ENCODE peak calls at places on chromosomes 11 and 22, in six cellular contexts. One of them, this sample, is unnamed.

GRCh38 chr22:29621761-29622526 is 18.5 kb downstream of the NF2 start:
- DNase-seq in upper lobe of right lung: no peak
- DNase-seq in body of pancreas: peak; percentile 27
- DNase-seq in HFFc6: peak; percentile 98
- DNase-seq in choroid plexus epithelial cell: peak; percentile 92
- DNase-seq in thyroid gland: no peak
- DNase-seq in this sample: no peak

GRCh38 chr11:93857413-93858185 is 7.2 kb upstream of the VSTM5 start:
- DNase-seq in choroid plexus epithelial cell: peak; percentile 40
- DNase-seq in HFFc6: no peak
- DNase-seq in upper lobe of right lung: no peak
- DNase-seq in body of pancreas: no peak
- DNase-seq in thyroid gland: no peak
- DNase-seq in this sample: no peak

GRCh38 chr11:117327567-117328413 is at the start of gene CEP164:
- DNase-seq in upper lobe of right lung: peak; percentile 97
- DNase-seq in thyroid gland: peak; percentile 97
- DNase-seq in body of pancreas: peak; percentile 98
- DNase-seq in choroid plexus epithelial cell: peak; percentile 98
- DNase-seq in HFFc6: peak; percentile 98
- DNase-seq in this sample: peak; percentile 90

GRCh38 chr22:19554834-19555404 is 30.7 kb upstream of the CLDN5 start:
- DNase-seq in HFFc6: peak; percentile 46
- DNase-seq in upper lobe of right lung: no peak
- DNase-seq in body of pancreas: no peak
- DNase-seq in thyroid gland: peak; percentile 36
- DNase-seq in choroid plexus epithelial cell: peak; percentile 55
- DNase-seq in this sample: no peak

GRCh38 chr11:122746050-122746478 is 90.5 kb downstream of the UBASH3B start:
- DNase-seq in HFFc6: no peak
- DNase-seq in body of pancreas: peak; percentile 55
- DNase-seq in thyroid gland: no peak
- DNase-seq in choroid plexus epithelial cell: no peak
- DNase-seq in upper lobe of right lung: peak; percentile 25
- DNase-seq in this sample: peak; percentile 40

GRCh38 chr11:114618139-114618538 is 22.6 kb upstream of the NXPE4 start:
- DNase-seq in thyroid gland: no peak
- DNase-seq in upper lobe of right lung: no peak
- DNase-seq in choroid plexus epithelial cell: no peak
- DNase-seq in body of pancreas: no peak
- DNase-seq in HFFc6: no peak
- DNase-seq in this sample: no peak

GRCh38 chr11:12113294-12113693 is 2.9 kb downstream of the MICAL2 start:
- DNase-seq in choroid plexus epithelial cell: peak; percentile 51
- DNase-seq in HFFc6: no peak
- DNase-seq in thyroid gland: no peak
- DNase-seq in body of pancreas: no peak
- DNase-seq in upper lobe of right lung: no peak
- DNase-seq in this sample: no peak

GRCh38 chr11:110094298-110095073 is 1.3 kb downstream of the ZC3H12C start:
- DNase-seq in thyroid gland: no peak
- DNase-seq in upper lobe of right lung: no peak
- DNase-seq in HFFc6: no peak
- DNase-seq in body of pancreas: no peak
- DNase-seq in choroid plexus epithelial cell: no peak
- DNase-seq in this sample: no peak

GRCh38 chr11:88231894-88232482 is 56.7 kb upstream of the RAB38 start:
- DNase-seq in upper lobe of right lung: no peak
- DNase-seq in HFFc6: peak; percentile 47
- DNase-seq in choroid plexus epithelial cell: peak; percentile 70
- DNase-seq in body of pancreas: peak; percentile 12
- DNase-seq in thyroid gland: no peak
- DNase-seq in this sample: no peak

GRCh38 chr11:129813216-129813791 is 2.3 kb upstream of the TMEM45B start:
- DNase-seq in choroid plexus epithelial cell: no peak
- DNase-seq in upper lobe of right lung: no peak
- DNase-seq in thyroid gland: no peak
- DNase-seq in HFFc6: no peak
- DNase-seq in body of pancreas: no peak
- DNase-seq in this sample: no peak

GRCh38 chr22:36332623-36333331 is 55.0 kb downstream of the MYH9 start:
- DNase-seq in thyroid gland: peak; percentile 85
- DNase-seq in HFFc6: peak; percentile 91
- DNase-seq in upper lobe of right lung: no peak
- DNase-seq in choroid plexus epithelial cell: peak; percentile 80
- DNase-seq in body of pancreas: peak; percentile 73
- DNase-seq in this sample: no peak

GRCh38 chr11:95700471-95700817 is 89.1 kb downstream of the FAM76B start:
- DNase-seq in choroid plexus epithelial cell: no peak
- DNase-seq in HFFc6: no peak
- DNase-seq in upper lobe of right lung: no peak
- DNase-seq in body of pancreas: no peak
- DNase-seq in thyroid gland: no peak
- DNase-seq in this sample: no peak

GRCh38 chr11:128235958-128236357 is 351.4 kb downstream of the ETS1 start:
- DNase-seq in choroid plexus epithelial cell: peak; percentile 59
- DNase-seq in body of pancreas: peak; percentile 8
- DNase-seq in thyroid gland: peak; percentile 37
- DNase-seq in upper lobe of right lung: no peak
- DNase-seq in HFFc6: no peak
- DNase-seq in this sample: no peak

GRCh38 chr11:33553486-33553885 is 147.1 kb downstream of the C11orf91 start:
- DNase-seq in HFFc6: no peak
- DNase-seq in upper lobe of right lung: no peak
- DNase-seq in choroid plexus epithelial cell: no peak
- DNase-seq in thyroid gland: no peak
- DNase-seq in body of pancreas: no peak
- DNase-seq in this sample: no peak

GRCh38 chr11:69893631-69894030 is 74.4 kb upstream of the FGF3 start:
- DNase-seq in thyroid gland: no peak
- DNase-seq in upper lobe of right lung: peak; percentile 21
- DNase-seq in body of pancreas: no peak
- DNase-seq in choroid plexus epithelial cell: no peak
- DNase-seq in HFFc6: no peak
- DNase-seq in this sample: no peak

GRCh38 chr22:46072030-46072881 is 78.1 kb upstream of the PPARA start:
- DNase-seq in HFFc6: peak; percentile 47
- DNase-seq in choroid plexus epithelial cell: peak; percentile 65
- DNase-seq in upper lobe of right lung: peak; percentile 93
- DNase-seq in thyroid gland: peak; percentile 76
- DNase-seq in body of pancreas: peak; percentile 69
- DNase-seq in this sample: peak; percentile 43

GRCh38 chr11:29282088-29282487 is 734.7 kb downstream of the KCNA4 start:
- DNase-seq in body of pancreas: no peak
- DNase-seq in choroid plexus epithelial cell: peak; percentile 93
- DNase-seq in thyroid gland: peak; percentile 3
- DNase-seq in HFFc6: peak; percentile 93
- DNase-seq in upper lobe of right lung: no peak
- DNase-seq in this sample: no peak

GRCh38 chr11:88494857-88495256 is 157.3 kb upstream of the CTSC start:
- DNase-seq in HFFc6: no peak
- DNase-seq in choroid plexus epithelial cell: no peak
- DNase-seq in body of pancreas: no peak
- DNase-seq in upper lobe of right lung: no peak
- DNase-seq in thyroid gland: no peak
- DNase-seq in this sample: no peak

GRCh38 chr11:88861618-88862017 is 204.2 kb downstream of the GRM5 start:
- DNase-seq in body of pancreas: no peak
- DNase-seq in choroid plexus epithelial cell: no peak
- DNase-seq in upper lobe of right lung: no peak
- DNase-seq in HFFc6: no peak
- DNase-seq in thyroid gland: no peak
- DNase-seq in this sample: no peak

GRCh38 chr11:134513585-134514120 is 101.6 kb upstream of the B3GAT1 start:
- DNase-seq in body of pancreas: peak; percentile 0
- DNase-seq in upper lobe of right lung: peak; percentile 40
- DNase-seq in thyroid gland: no peak
- DNase-seq in choroid plexus epithelial cell: no peak
- DNase-seq in HFFc6: no peak
- DNase-seq in this sample: no peak

GRCh38 chr22:50710221-50710620 is 27.8 kb upstream of the ACR start:
- DNase-seq in thyroid gland: no peak
- DNase-seq in choroid plexus epithelial cell: no peak
- DNase-seq in upper lobe of right lung: peak; percentile 46
- DNase-seq in HFFc6: no peak
- DNase-seq in body of pancreas: no peak
- DNase-seq in this sample: no peak

GRCh38 chr11:77125191-77125590 is 2.9 kb upstream of the MYO7A start:
- DNase-seq in choroid plexus epithelial cell: no peak
- DNase-seq in body of pancreas: no peak
- DNase-seq in HFFc6: no peak
- DNase-seq in thyroid gland: no peak
- DNase-seq in upper lobe of right lung: no peak
- DNase-seq in this sample: no peak

GRCh38 chr11:65454696-65455456 is 32.3 kb downstream of the NEAT1 start:
- DNase-seq in thyroid gland: peak; percentile 91
- DNase-seq in upper lobe of right lung: peak; percentile 95
- DNase-seq in choroid plexus epithelial cell: peak; percentile 82
- DNase-seq in body of pancreas: peak; percentile 91
- DNase-seq in HFFc6: peak; percentile 53
- DNase-seq in this sample: peak; percentile 72

GRCh38 chr11:114088216-114088615 is 28.7 kb downstream of the ZBTB16 start:
- DNase-seq in body of pancreas: no peak
- DNase-seq in upper lobe of right lung: no peak
- DNase-seq in thyroid gland: peak; percentile 76
- DNase-seq in HFFc6: no peak
- DNase-seq in choroid plexus epithelial cell: no peak
- DNase-seq in this sample: peak; percentile 3

GRCh38 chr11:12274558-12275197 is 102.7 kb upstream of the PARVA start:
- DNase-seq in choroid plexus epithelial cell: peak; percentile 35
- DNase-seq in thyroid gland: no peak
- DNase-seq in HFFc6: no peak
- DNase-seq in upper lobe of right lung: no peak
- DNase-seq in body of pancreas: no peak
- DNase-seq in this sample: no peak

GRCh38 chr11:19816040-19816439 is 103.4 kb downstream of the NAV2 start:
- DNase-seq in upper lobe of right lung: no peak
- DNase-seq in body of pancreas: peak; percentile 27
- DNase-seq in HFFc6: no peak
- DNase-seq in thyroid gland: no peak
- DNase-seq in choroid plexus epithelial cell: no peak
- DNase-seq in this sample: no peak

GRCh38 chr22:43305806-43306205 is 37.4 kb downstream of the SCUBE1 start:
- DNase-seq in HFFc6: no peak
- DNase-seq in upper lobe of right lung: no peak
- DNase-seq in body of pancreas: no peak
- DNase-seq in choroid plexus epithelial cell: no peak
- DNase-seq in thyroid gland: no peak
- DNase-seq in this sample: no peak

GRCh38 chr11:35134403-35135126 is 4.4 kb upstream of the CD44 start:
- DNase-seq in HFFc6: peak; percentile 41
- DNase-seq in thyroid gland: no peak
- DNase-seq in choroid plexus epithelial cell: no peak
- DNase-seq in upper lobe of right lung: no peak
- DNase-seq in body of pancreas: no peak
- DNase-seq in this sample: no peak

DNA sequence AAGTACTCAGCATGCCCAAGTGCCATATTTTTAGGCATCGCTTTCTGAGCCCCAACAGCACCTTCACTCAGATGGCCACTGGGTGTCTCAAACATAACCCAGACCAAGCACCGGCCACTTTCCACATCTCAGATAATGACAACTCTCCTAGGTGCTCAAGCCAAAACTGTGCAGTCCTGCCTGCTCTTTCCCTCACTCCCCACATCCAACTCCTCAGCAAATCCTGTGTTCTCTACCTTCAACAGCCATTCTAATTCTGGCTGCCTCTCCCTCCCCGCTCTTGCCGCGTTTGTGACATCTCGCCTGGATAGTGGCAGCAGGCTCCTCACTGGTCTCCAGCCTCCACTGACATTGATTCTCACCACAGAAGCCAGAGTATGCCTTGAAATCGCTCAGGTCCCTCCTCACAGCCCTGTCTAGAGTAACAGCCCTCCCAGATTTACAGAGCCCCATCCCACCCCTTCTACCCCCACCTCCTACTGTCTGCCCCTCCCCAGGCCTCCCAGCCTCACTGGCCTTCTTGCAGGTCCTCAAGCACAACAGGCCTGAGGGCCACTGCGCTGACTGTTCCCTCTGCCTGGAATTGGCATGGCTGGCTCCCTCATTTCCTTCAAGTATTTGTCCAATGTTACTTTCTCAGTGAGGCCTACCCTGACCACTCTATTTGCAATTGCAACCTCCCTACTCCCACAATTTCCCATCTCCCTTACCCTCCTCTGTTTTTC is 1.3 kb upstream of the PHETA2 start:
- DNase-seq in HFFc6: no peak
- DNase-seq in body of pancreas: no peak
- DNase-seq in choroid plexus epithelial cell: no peak
- DNase-seq in upper lobe of right lung: no peak
- DNase-seq in thyroid gland: no peak
- DNase-seq in this sample: no peak
- TF ChIP-seq CTCF in HFFc6: peak; percentile 44
- TF ChIP-seq CTCF in body of pancreas: no peak
- TF ChIP-seq CTCF in choroid plexus epithelial cell: peak; percentile 24
- TF ChIP-seq CTCF in upper lobe of right lung: no peak
- TF ChIP-seq CTCF in thyroid gland: no peak
- TF ChIP-seq CTCF in this sample: no peak

GRCh38 chr11:3108183-3108721 is 51.0 kb upstream of the CARS1 start:
- DNase-seq in upper lobe of right lung: peak; percentile 58
- DNase-seq in body of pancreas: no peak
- DNase-seq in HFFc6: no peak
- DNase-seq in choroid plexus epithelial cell: no peak
- DNase-seq in thyroid gland: no peak
- DNase-seq in this sample: peak; percentile 16

GRCh38 chr11:3111919-3112690 is 53.0 kb downstream of the OSBPL5 start:
- DNase-seq in choroid plexus epithelial cell: peak; percentile 43
- DNase-seq in HFFc6: no peak
- DNase-seq in thyroid gland: no peak
- DNase-seq in upper lobe of right lung: no peak
- DNase-seq in body of pancreas: no peak
- DNase-seq in this sample: no peak

GRCh38 chr11:3109434-3109833 is 52.2 kb upstream of the CARS1 start:
- DNase-seq in HFFc6: no peak
- DNase-seq in body of pancreas: no peak
- DNase-seq in upper lobe of right lung: peak; percentile 49
- DNase-seq in choroid plexus epithelial cell: no peak
- DNase-seq in thyroid gland: no peak
- DNase-seq in this sample: peak; percentile 11

GRCh38 chr11:3107608-3108182 is 50.5 kb upstream of the CARS1 start:
- DNase-seq in body of pancreas: no peak
- DNase-seq in HFFc6: no peak
- DNase-seq in thyroid gland: no peak
- DNase-seq in choroid plexus epithelial cell: no peak
- DNase-seq in upper lobe of right lung: peak; percentile 60
- DNase-seq in this sample: peak; percentile 14

GRCh38 chr11:3109921-3110706 is 52.9 kb upstream of the CARS1 start:
- DNase-seq in upper lobe of right lung: peak; percentile 77
- DNase-seq in thyroid gland: peak; percentile 56
- DNase-seq in body of pancreas: peak; percentile 42
- DNase-seq in choroid plexus epithelial cell: peak; percentile 39
- DNase-seq in HFFc6: no peak
- DNase-seq in this sample: peak; percentile 51
- TF ChIP-seq CTCF in upper lobe of right lung: peak; percentile 70
- TF ChIP-seq CTCF in thyroid gland: peak; percentile 66
- TF ChIP-seq CTCF in body of pancreas: peak; percentile 45
- TF ChIP-seq CTCF in choroid plexus epithelial cell: peak; percentile 75
- TF ChIP-seq CTCF in HFFc6: peak; percentile 85
- TF ChIP-seq CTCF in this sample: peak; percentile 76

GRCh38 chr11:2955896-2956476 is 26.8 kb upstream of the PHLDA2 start:
- DNase-seq in body of pancreas: no peak
- DNase-seq in HFFc6: no peak
- DNase-seq in thyroid gland: no peak
- DNase-seq in upper lobe of right lung: no peak
- DNase-seq in choroid plexus epithelial cell: peak; percentile 71
- DNase-seq in this sample: no peak
- TF ChIP-seq CTCF in body of pancreas: no peak
- TF ChIP-seq CTCF in HFFc6: no peak
- TF ChIP-seq CTCF in thyroid gland: no peak
- TF ChIP-seq CTCF in upper lobe of right lung: no peak
- TF ChIP-seq CTCF in choroid plexus epithelial cell: peak; percentile 62
- TF ChIP-seq CTCF in this sample: no peak

GRCh38 chr11:97269527-97269926 is 879.7 kb downstream of the JRKL start:
- DNase-seq in upper lobe of right lung: no peak
- DNase-seq in HFFc6: no peak
- DNase-seq in choroid plexus epithelial cell: peak; percentile 26
- DNase-seq in thyroid gland: no peak
- DNase-seq in body of pancreas: no peak
- DNase-seq in this sample: no peak
- TF ChIP-seq CTCF in upper lobe of right lung: no peak
- TF ChIP-seq CTCF in HFFc6: peak; percentile 39
- TF ChIP-seq CTCF in choroid plexus epithelial cell: peak; percentile 40
- TF ChIP-seq CTCF in thyroid gland: no peak
- TF ChIP-seq CTCF in body of pancreas: no peak
- TF ChIP-seq CTCF in this sample: no peak